ENCODE peak calls at places on chromosomes 1 and 21, in five cellular contexts. X is aorta; V is CD8-positive, alpha-beta T cell; W is cardiac muscle cell; S is psoas muscle. O is an unnamed sample.

GRCh38 chr21:15894596-15894995 is 164.8 kb downstream of the USP25 start:
- DNase-seq in V (no peak), X (no peak), W (peak; percentile 41), S (no peak), O (no peak)

GRCh38 chr1:147099192-147099591 is 73.1 kb downstream of the PRKAB2 start:
- DNase-seq in V (no peak), W (no peak), S (no peak), X (no peak), O (no peak)

GRCh38 chr1:236888903-236889302 is 93.8 kb downstream of the MTR start:
- DNase-seq in V (no peak), X (no peak), S (no peak), W (peak; percentile 14), O (no peak)

GRCh38 chr1:156062189-156062588 is 1.2 kb downstream of the RAB25 start:
- DNase-seq in X (no peak), S (no peak), W (no peak), V (no peak), O (no peak)

GRCh38 chr1:204207136-204207616 is 6.6 kb downstream of the GOLT1A start:
- DNase-seq in W (peak; percentile 39), V (peak; percentile 83), X (peak; percentile 90), S (peak; percentile 74), O (peak; percentile 56)

GRCh38 chr1:230753586-230754251 is 6.5 kb downstream of the CAPN9 start:
- DNase-seq in V (no peak), S (no peak), X (no peak), W (peak; percentile 71), O (no peak)

GRCh38 chr1:6080469-6080868 is 34.8 kb downstream of the KCNAB2 start:
- DNase-seq in S (no peak), W (no peak), V (no peak), X (no peak), O (no peak)

GRCh38 chr1:23593556-23594148 is 34.4 kb upstream of the ID3 start:
- DNase-seq in W (no peak), S (peak; percentile 31), X (no peak), V (no peak), O (no peak)

GRCh38 chr1:15064217-15064929 is 89.2 kb upstream of the TMEM51 start:
- DNase-seq in S (no peak), V (no peak), X (no peak), W (no peak), O (no peak)

GRCh38 chr1:51331206-51332100 is 1.1 kb upstream of the TTC39A start:
- DNase-seq in X (no peak), W (peak; percentile 29), S (no peak), V (no peak), O (no peak)

GRCh38 chr21:14273736-14274538 is 58.0 kb downstream of the RBM11 start:
- DNase-seq in W (peak; percentile 1), S (peak; percentile 32), V (no peak), X (peak; percentile 78), O (no peak)

GRCh38 chr21:41576010-41576615 is 68.2 kb upstream of the TMPRSS2 start:
- DNase-seq in S (no peak), X (no peak), V (no peak), W (no peak), O (no peak)

GRCh38 chr21:43803558-43804300 is 14.4 kb downstream of the RRP1 start:
- DNase-seq in V (no peak), W (no peak), S (no peak), X (no peak), O (no peak)

GRCh38 chr1:227769601-227770494 is 34.6 kb downstream of the SNAP47 start:
- DNase-seq in S (no peak), W (no peak), V (no peak), X (peak; percentile 66), O (no peak)

GRCh38 chr1:186682721-186683120 is 2.5 kb upstream of the PTGS2 start:
- DNase-seq in W (peak; percentile 70), V (no peak), S (no peak), X (no peak), O (no peak)

GRCh38 chr1:163412216-163412615 is 90.5 kb downstream of the NUF2 start:
- DNase-seq in V (no peak), S (no peak), X (no peak), W (no peak), O (no peak)

GRCh38 chr1:43671193-43671592 is 21.2 kb downstream of the KDM4A start:
- DNase-seq in V (no peak), S (no peak), X (no peak), W (peak; percentile 20), O (no peak)

GRCh38 chr1:165397945-165398344 is 41.4 kb upstream of the LMX1A start:
- DNase-seq in X (no peak), S (peak; percentile 41), W (peak; percentile 78), V (peak; percentile 10), O (no peak)

GRCh38 chr1:149993764-149994163 is 16.8 kb downstream of the OTUD7B start:
- DNase-seq in S (no peak), V (no peak), X (no peak), W (no peak), O (no peak)

GRCh38 chr1:173414539-173414938 is 62.6 kb upstream of the PRDX6 start:
- DNase-seq in X (no peak), V (no peak), W (no peak), S (no peak), O (no peak)

GRCh38 chr1:40252601-40253000 is 4.9 kb downstream of the TMCO2 start:
- DNase-seq in V (no peak), X (no peak), S (no peak), W (peak; percentile 8), O (no peak)

GRCh38 chr1:48776400-48777218 is at the start of gene BEND5:
- DNase-seq in S (peak; percentile 58), X (peak; percentile 86), V (peak; percentile 72), W (peak; percentile 9), O (no peak)

GRCh38 chr1:27542463-27543273 is 52.7 kb upstream of the WASF2 start:
- DNase-seq in X (no peak), V (no peak), S (peak; percentile 79), W (peak; percentile 50), O (no peak)

GRCh38 chr1:234617986-234618725 is 8.2 kb upstream of the IRF2BP2 start:
- DNase-seq in V (no peak), X (no peak), S (no peak), W (peak; percentile 80), O (no peak)

GRCh38 chr1:243968413-243968812 is 82.7 kb upstream of the ZBTB18 start:
- DNase-seq in W (no peak), V (no peak), X (no peak), S (no peak), O (no peak)
- H3K4me1 ChIP-seq in W (peaks cover 10% of the 10 kb centered on the region), V (no peaks in the 10 kb centered on the region), X (no peaks in the 10 kb centered on the region), S (no peaks in the 10 kb centered on the region), O (no peaks in the 10 kb centered on the region)

GRCh38 chr21:28605138-28605537 is 387.5 kb downstream of the LTN1 start:
- DNase-seq in X (no peak), V (no peak), W (no peak), S (no peak), O (no peak)
- H3K9me3 ChIP-seq in X (peaks cover 2% of the 10 kb centered on the region), V (peaks cover 1% of the 10 kb centered on the region), W (no peaks in the 10 kb centered on the region), S (peaks cover 4% of the 10 kb centered on the region), O (peaks cover 5% of the 10 kb centered on the region)

DNA sequence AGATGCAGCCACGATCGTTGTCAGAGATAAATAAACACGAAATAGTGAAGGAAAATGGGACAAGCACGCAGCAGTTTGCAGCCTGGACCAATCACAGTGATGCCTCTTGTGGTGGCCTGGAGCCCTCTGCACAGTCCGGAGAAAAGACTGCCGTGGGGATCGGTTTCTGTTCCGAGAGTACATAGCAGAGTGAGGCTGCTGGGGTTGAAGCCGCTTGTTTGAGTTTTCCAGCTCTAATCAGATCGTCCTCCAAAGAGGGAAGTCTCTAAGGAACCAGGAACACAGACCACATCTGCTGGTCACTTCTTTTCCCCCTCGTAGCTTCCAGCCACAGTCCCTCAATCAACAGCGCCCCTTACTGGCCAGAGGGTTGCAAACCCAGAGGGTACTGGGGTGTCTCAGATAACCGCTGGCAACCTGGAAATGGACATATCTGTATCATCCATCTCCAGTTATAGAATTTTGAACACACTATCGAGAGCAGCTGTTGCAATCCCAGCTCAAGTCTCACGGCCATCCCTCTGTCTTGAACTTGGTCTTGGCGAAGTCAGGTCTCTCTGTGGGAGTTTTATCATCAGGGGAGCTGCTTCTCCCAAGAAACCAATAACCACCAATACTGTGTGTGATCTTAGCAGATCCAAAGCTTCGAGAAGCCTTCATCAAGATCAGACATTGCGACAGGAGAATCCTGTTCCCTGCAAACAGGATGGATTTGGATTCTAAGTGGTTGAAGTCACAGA is 57.4 kb downstream of the OLIG1 start:
- DNase-seq in X (peak; percentile 76), S (peak; percentile 56), V (peak; percentile 62), W (peak; percentile 72), O (peak; percentile 8)
- H3K4me3 ChIP-seq in X (no peak overlapping the region), S (peak overlapping the region; percentile 39), V (peak overlapping the region; percentile 22), W (no peak overlapping the region), O (no peak overlapping the region)

GRCh38 chr1:181114574-181115366 is 26.3 kb downstream of the IER5 start:
- DNase-seq in W (no peak), X (no peak), S (no peak), V (no peak), O (no peak)
- H3K4me1 ChIP-seq in W (peaks cover 16% of the 10 kb centered on the region), X (peaks cover 3% of the 10 kb centered on the region), S (peaks cover 27% of the 10 kb centered on the region), V (no peaks in the 10 kb centered on the region), O (no peaks in the 10 kb centered on the region)

GRCh38 chr1:160129558-160129957 is 14.0 kb downstream of the ATP1A2 start:
- DNase-seq in S (no peak), W (no peak), V (no peak), X (no peak), O (no peak)

GRCh38 chr1:160127865-160128523 is 12.4 kb downstream of the ATP1A2 start:
- DNase-seq in X (peak; percentile 23), W (peak; percentile 54), S (peak; percentile 41), V (no peak), O (no peak)

GRCh38 chr1:160127381-160127780 is 11.8 kb downstream of the ATP1A2 start:
- DNase-seq in V (no peak), X (peak; percentile 57), W (no peak), S (no peak), O (no peak)

GRCh38 chr1:160129046-160129445 is 13.5 kb downstream of the ATP1A2 start:
- DNase-seq in S (peak; percentile 44), W (no peak), V (no peak), X (peak; percentile 45), O (no peak)

DNA sequence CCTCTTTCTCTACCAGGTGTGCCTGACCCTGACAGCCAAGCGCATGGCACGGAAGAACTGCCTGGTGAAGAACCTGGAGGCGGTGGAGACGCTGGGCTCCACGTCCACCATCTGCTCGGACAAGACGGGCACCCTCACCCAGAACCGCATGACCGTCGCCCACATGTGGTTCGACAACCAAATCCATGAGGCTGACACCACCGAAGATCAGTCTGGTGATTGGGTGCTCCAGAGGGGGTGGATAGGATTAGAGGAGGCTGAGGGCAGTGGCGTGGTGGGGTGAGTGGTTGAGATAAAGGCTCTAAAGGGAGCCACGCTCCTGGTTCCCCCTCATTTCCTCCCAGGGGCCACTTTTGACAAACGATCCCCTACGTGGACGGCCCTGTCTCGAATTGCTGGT is 13.1 kb downstream of the ATP1A2 start:
- DNase-seq in S (no peak), W (no peak), X (peak; percentile 23), V (no peak), O (no peak)
- H3K9me3 ChIP-seq in S (no peaks in the 10 kb centered on the region), W (no peaks in the 10 kb centered on the region), X (no peaks in the 10 kb centered on the region), V (no peaks in the 10 kb centered on the region), O (no peaks in the 10 kb centered on the region)

GRCh38 chr1:97307151-97307550 is 585.6 kb downstream of the PTBP2 start:
- DNase-seq in V (no peak), X (no peak), W (no peak), S (no peak), O (no peak)
- H3K4me3 ChIP-seq in V (no peak overlapping the region), X (no peak overlapping the region), W (no peak overlapping the region), S (no peak overlapping the region), O (no peak overlapping the region)